ENCODE peak calls at places on chromosome 10, in eight cellular contexts. T is type B pancreatic cell; N is activated effector memory CD4-positive, alpha-beta T cell treated with anti-CD3 and anti-CD28 coated beads, Interleukin-2, amount 50 U/mL, for 16 hours; W is left ventricle myocardium superior; X is EL; H is fibroblast of pulmonary artery; G is hypothalamus; F is NCI-H1417. E is an unnamed sample.

GRCh38 chr10:62626817-62627216 is 177.7 kb upstream of the ADO start:
- DNase-seq in T (no peak), N (no peak), W (no peak), X (peak), H (peak), G (no peak), F (no peak), E (no peak)

GRCh38 chr10:98567396-98567795 is 120.7 kb upstream of the HPS1 start:
- DNase-seq in T (no peak), N (no peak), W (no peak), X (no peak), H (no peak), G (no peak), F (no peak), E (no peak)

GRCh38 chr10:84352251-84352842 is 24.0 kb downstream of the CCSER2 start:
- DNase-seq in T (no peak), N (peak), W (peak), X (peak), H (peak), G (peak), F (peak), E (peak)

GRCh38 chr10:50512743-50513416 is 110.9 kb downstream of the SGMS1 start:
- DNase-seq in T (no peak), N (no peak), W (no peak), X (no peak), H (no peak), G (no peak), F (no peak), E (no peak)

GRCh38 chr10:77467422-77467963 is 170.1 kb downstream of the KCNMA1 start:
- DNase-seq in T (no peak), N (no peak), W (no peak), X (no peak), H (no peak), G (no peak), F (no peak), E (no peak)

GRCh38 chr10:102555781-102556328 is 52.1 kb downstream of the SUFU start:
- DNase-seq in T (no peak), N (peak), W (no peak), X (peak), H (peak), G (no peak), F (no peak), E (no peak)

GRCh38 chr10:31099664-31100063 is 68.0 kb upstream of the ZNF438 start:
- DNase-seq in T (no peak), N (peak), W (no peak), X (no peak), H (no peak), G (no peak), F (no peak), E (no peak)

GRCh38 chr10:31926154-31926553 is 2.5 kb downstream of the ARHGAP12 start:
- DNase-seq in T (no peak), N (no peak), W (no peak), X (no peak), H (no peak), G (no peak), F (no peak), E (no peak)